ENCODE peak calls at places on chromosomes 16 and 17, in eight cellular contexts. F, Q, I, C, D, M, S and V are unnamed samples.

GRCh38 chr16:49860593-49860992 is 4.7 kb upstream of the ZNF423 start:
- DNase-seq in S (no peak), F (no peak), D (no peak), M (no peak), Q (no peak), C (no peak), I (no peak), V (no peak)

GRCh38 chr17:5587431-5588032 is 3.2 kb upstream of the NLRP1 start:
- DNase-seq in S (peak; percentile 79), I (peak; percentile 61), Q (peak; percentile 62), D (peak; percentile 86), M (peak; percentile 53), F (peak; percentile 63), C (peak; percentile 81), V (no peak)

GRCh38 chr16:23837553-23838308 is 1.9 kb downstream of the PRKCB start:
- DNase-seq in S (no peak), C (no peak), D (peak; percentile 32), Q (no peak), I (no peak), F (no peak), M (no peak), V (no peak)

GRCh38 chr17:17855334-17855725 is 18.5 kb upstream of the SREBF1 start:
- DNase-seq in M (no peak), C (no peak), D (no peak), S (no peak), F (no peak), Q (no peak), I (no peak), V (no peak)

GRCh38 chr16:30805056-30805369 is 18.0 kb upstream of the ZNF629 start:
- DNase-seq in Q (no peak), F (no peak), S (no peak), I (no peak), D (no peak), M (no peak), C (no peak), V (no peak)

GRCh38 chr17:18093616-18094408 is 6.1 kb downstream of the DRG2 start:
- DNase-seq in C (peak; percentile 76), F (peak; percentile 50), I (no peak), Q (peak; percentile 56), S (peak; percentile 85), D (peak; percentile 75), M (peak; percentile 72), V (peak; percentile 52)

GRCh38 chr17:17403899-17404576 is 72.8 kb upstream of the MED9 start:
- DNase-seq in M (no peak), D (no peak), F (peak; percentile 82), Q (no peak), I (no peak), C (no peak), S (no peak), V (no peak)

GRCh38 chr17:1515640-1516402 is 591 bp downstream of the INPP5K start:
- DNase-seq in M (peak; percentile 79), S (peak; percentile 71), C (peak; percentile 88), D (peak; percentile 95), F (peak; percentile 89), Q (peak; percentile 77), I (peak; percentile 76), V (no peak)

DNA sequence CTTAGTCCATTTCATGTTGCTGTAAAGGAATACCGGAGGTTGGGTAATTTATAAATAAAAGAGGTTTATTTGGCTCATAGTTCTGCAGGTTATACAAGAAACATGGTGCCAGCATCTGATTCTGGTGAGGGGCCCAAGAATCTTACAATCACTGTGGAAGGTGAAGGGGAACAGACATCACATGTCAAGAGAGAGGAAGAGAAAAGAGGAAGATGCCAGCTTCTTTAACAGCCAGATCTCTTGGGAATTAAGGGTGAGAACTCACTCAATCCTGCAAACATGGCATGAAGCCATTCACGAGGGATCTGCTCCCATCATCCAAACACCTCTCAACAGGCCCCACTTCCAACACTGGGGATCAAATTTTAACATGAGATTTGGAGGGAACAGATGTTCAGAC is 49.5 kb downstream of the BMERB1 start:
- DNase-seq in D (no peak), C (no peak), I (no peak), S (no peak), M (no peak), Q (no peak), F (no peak), V (no peak)
- H3K79me2 ChIP-seq in D (no peaks in the 10 kb centered on the region), C (no peaks in the 10 kb centered on the region), I (no peaks in the 10 kb centered on the region), S (no peaks in the 10 kb centered on the region), M (no peaks in the 10 kb centered on the region), Q (no peaks in the 10 kb centered on the region), F (no peaks in the 10 kb centered on the region), V (no peaks in the 10 kb centered on the region)

GRCh38 chr17:79219208-79219935 is 144.7 kb downstream of the ENGASE start:
- DNase-seq in M (no peak), Q (no peak), F (no peak), C (no peak), D (peak; percentile 39), I (no peak), S (no peak), V (no peak)

GRCh38 chr17:79220201-79220714 is 145.6 kb downstream of the ENGASE start:
- DNase-seq in F (no peak), M (no peak), Q (no peak), S (no peak), D (peak; percentile 53), C (no peak), I (no peak), V (no peak)

GRCh38 chr17:79221597-79221996 is 147.0 kb downstream of the ENGASE start:
- DNase-seq in I (no peak), Q (no peak), D (no peak), F (no peak), C (no peak), S (no peak), M (no peak), V (no peak)

GRCh38 chr17:79218825-79219200 is 144.2 kb downstream of the ENGASE start:
- DNase-seq in S (no peak), I (no peak), C (no peak), M (no peak), F (no peak), Q (no peak), D (no peak), V (no peak)

DNA sequence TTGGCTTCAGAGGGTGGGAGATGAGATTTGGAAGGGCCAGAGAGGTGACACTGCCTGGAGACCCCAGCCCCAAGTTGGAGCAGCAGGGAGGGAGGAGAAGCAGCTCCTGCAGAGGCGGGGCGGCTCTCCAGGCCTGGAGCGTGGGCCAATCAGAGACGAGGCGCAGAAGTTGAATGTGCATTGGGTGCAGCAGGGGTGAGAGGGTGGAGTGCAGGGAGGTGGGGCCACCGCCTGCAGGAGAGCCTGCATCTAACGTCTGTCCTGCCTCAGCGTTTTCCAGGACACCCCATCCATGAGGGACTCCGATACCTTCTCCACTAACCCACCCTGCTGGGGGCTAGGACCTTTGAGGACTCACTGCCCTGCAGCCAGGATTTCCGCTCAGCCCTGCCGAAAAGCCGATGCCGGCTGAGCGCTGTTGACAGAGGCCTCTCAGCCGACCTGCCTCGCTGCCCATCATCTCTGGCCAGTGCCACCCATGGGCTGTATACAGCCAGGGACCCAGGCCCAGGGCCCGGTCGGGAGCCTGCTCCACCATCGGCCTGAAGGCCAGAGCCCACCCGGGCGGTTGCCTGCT is 146.2 kb downstream of the ENGASE start:
- DNase-seq in C (no peak), M (no peak), S (no peak), Q (no peak), I (no peak), D (peak; percentile 69), F (no peak), V (no peak)
- TF ChIP-seq EZH2 in C (peak; percentile 21), M (peak; percentile 71), S (no peak), Q (peak; percentile 73), I (no peak), D (no peak), F (no peak), V (no peak)

GRCh38 chr17:79020631-79021301 is 3.2 kb upstream of the C1QTNF1 start:
- DNase-seq in D (no peak), S (peak; percentile 25), Q (peak; percentile 83), F (no peak), I (no peak), C (no peak), M (no peak), V (no peak)

GRCh38 chr17:79023886-79024771 is at the start of gene C1QTNF1:
- DNase-seq in M (no peak), C (peak; percentile 75), S (peak; percentile 75), D (peak; percentile 87), I (no peak), F (no peak), Q (peak; percentile 47), V (no peak)

GRCh38 chr17:79024901-79025737 is 1.1 kb downstream of the C1QTNF1 start:
- DNase-seq in Q (no peak), C (no peak), D (no peak), S (peak; percentile 54), M (no peak), F (no peak), I (no peak), V (no peak)

GRCh38 chr17:79023180-79023705 is 726 bp upstream of the C1QTNF1 start:
- DNase-seq in S (no peak), D (peak; percentile 31), F (no peak), Q (no peak), I (no peak), C (no peak), M (no peak), V (no peak)

GRCh38 chr17:79022507-79022991 is 1.4 kb upstream of the C1QTNF1 start:
- DNase-seq in S (no peak), F (no peak), M (no peak), D (no peak), I (no peak), C (no peak), Q (no peak), V (no peak)
- H3K4me2 ChIP-seq in S (no peak overlapping the region), F (no peak overlapping the region), M (no peak overlapping the region), D (no peak overlapping the region), I (no peak overlapping the region), C (no peak overlapping the region), Q (no peak overlapping the region), V (no peak overlapping the region)

GRCh38 chr16:68075980-68076379 is 9.2 kb upstream of the NFATC3 start:
- DNase-seq in S (no peak), I (no peak), Q (no peak), M (no peak), C (no peak), F (no peak), D (no peak), V (no peak)

GRCh38 chr16:68079616-68080344 is 5.4 kb upstream of the NFATC3 start:
- DNase-seq in S (no peak), Q (no peak), F (peak; percentile 63), C (peak; percentile 77), M (no peak), D (no peak), I (no peak), V (no peak)

GRCh38 chr16:68077866-68078725 is 7.1 kb upstream of the NFATC3 start:
- DNase-seq in D (no peak), Q (no peak), I (no peak), F (no peak), M (no peak), S (no peak), C (no peak), V (no peak)

GRCh38 chr16:68076560-68076959 is 8.6 kb upstream of the NFATC3 start:
- DNase-seq in M (no peak), I (no peak), D (no peak), F (no peak), S (no peak), Q (no peak), C (no peak), V (no peak)

DNA sequence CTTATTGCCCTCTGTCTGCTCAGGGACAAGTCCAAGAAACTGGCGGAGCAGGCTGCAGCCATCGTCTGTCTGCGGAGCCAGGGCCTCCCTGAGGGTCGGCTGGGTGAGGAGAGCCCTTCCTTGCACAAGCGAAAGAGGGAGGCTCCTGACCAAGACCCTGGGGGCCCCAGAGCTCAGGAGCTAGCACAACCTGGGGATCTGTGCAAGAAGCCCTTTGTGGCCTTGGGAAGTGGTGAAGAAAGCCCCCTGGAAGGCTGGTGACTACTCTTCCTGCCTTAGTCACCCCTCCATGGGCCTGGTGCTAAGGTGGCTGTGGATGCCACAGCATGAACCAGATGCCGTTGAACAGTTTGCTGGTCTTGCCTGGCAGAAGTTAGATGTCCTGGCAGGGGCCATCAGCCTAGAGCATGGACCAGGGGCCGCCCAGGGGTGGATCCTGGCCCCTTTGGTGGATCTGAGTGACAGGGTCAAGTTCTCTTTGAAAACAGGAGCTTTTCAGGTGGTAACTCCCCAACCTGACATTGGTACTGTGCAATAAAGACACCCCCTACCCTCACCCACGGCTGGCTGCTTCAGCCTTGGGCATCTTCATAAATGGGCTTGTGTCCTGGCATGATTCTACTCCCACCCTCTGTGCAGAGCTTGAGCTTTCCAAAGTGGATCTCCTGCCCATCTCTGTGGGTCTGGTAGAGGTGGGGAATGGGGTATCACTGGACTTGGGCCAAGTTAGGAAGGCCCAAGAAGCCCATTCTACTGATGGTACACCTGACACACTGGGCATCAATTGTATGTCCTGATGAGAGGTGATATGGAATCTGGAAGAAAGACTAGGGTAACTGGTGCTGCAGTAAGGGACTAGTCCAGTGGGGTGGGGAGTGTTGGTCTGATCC is 6.2 kb upstream of the NFATC3 start:
- DNase-seq in C (no peak), Q (no peak), M (no peak), I (no peak), D (no peak), F (no peak), S (no peak), V (no peak)
- H3K79me2 ChIP-seq in C (no peaks in the 10 kb centered on the region), Q (no peaks in the 10 kb centered on the region), M (no peaks in the 10 kb centered on the region), I (no peaks in the 10 kb centered on the region), D (no peaks in the 10 kb centered on the region), F (no peaks in the 10 kb centered on the region), S (no peaks in the 10 kb centered on the region), V (no peaks in the 10 kb centered on the region)